ENCODE peak calls at places on chromosomes 16 and 17, in nine cellular contexts. E is WTC11, F is NCI-H1436, U is AG08396, Y is RWPE1, S is NCI-H345, R is H9, W is T-helper 9 cell, V is progenitor cell of endocrine pancreas. O is an unnamed sample.

GRCh38 chr17:65749479-65749878 is 188.0 kb upstream of the AXIN2 start:
- DNase-seq in E (no peak), S (no peak), R (no peak), Y (peak; percentile 13), V (no peak), W (no peak), F (no peak), U (no peak), O (no peak)

GRCh38 chr17:9178319-9178718 is 157.0 kb downstream of the NTN1 start:
- DNase-seq in W (no peak), F (no peak), S (no peak), U (no peak), V (no peak), Y (no peak), E (no peak), R (no peak), O (no peak)

GRCh38 chr17:4566785-4567184 is 6.4 kb upstream of the GGT6 start:
- DNase-seq in F (peak; percentile 47), Y (peak; percentile 75), V (peak; percentile 67), W (no peak), S (peak; percentile 54), E (peak; percentile 80), R (peak; percentile 92), U (peak; percentile 78), O (peak; percentile 96)

GRCh38 chr17:9917801-9918200 is 12.7 kb upstream of the RCVRN start:
- DNase-seq in F (no peak), V (no peak), U (no peak), Y (no peak), R (no peak), W (no peak), E (no peak), S (no peak), O (no peak)

GRCh38 chr16:57985204-57986121 is 14.5 kb upstream of the CNGB1 start:
- DNase-seq in R (peak; percentile 36), Y (no peak), S (no peak), W (no peak), F (no peak), V (no peak), U (no peak), E (peak; percentile 45), O (peak; percentile 75)

GRCh38 chr17:44187131-44187899 is 543 bp downstream of the TMUB2 start:
- DNase-seq in R (no peak), Y (peak; percentile 75), S (no peak), W (no peak), F (peak; percentile 81), U (no peak), V (no peak), E (no peak), O (no peak)

GRCh38 chr16:85718682-85719081 is 29.9 kb upstream of the GINS2 start:
- DNase-seq in Y (no peak), U (no peak), V (no peak), W (no peak), R (peak; percentile 67), S (peak; percentile 77), E (peak; percentile 77), F (peak; percentile 28), O (peak; percentile 88)

GRCh38 chr17:79133986-79134385 is 59.4 kb downstream of the ENGASE start:
- DNase-seq in W (no peak), E (no peak), Y (no peak), R (no peak), V (no peak), U (no peak), S (no peak), F (no peak), O (no peak)

GRCh38 chr17:41813039-41813680 is 356 bp downstream of the FKBP10 start:
- DNase-seq in U (no peak), V (no peak), S (no peak), R (no peak), Y (no peak), E (no peak), F (no peak), W (no peak), O (no peak)

GRCh38 chr17:21044971-21045370 is 2.2 kb upstream of the USP22 start:
- DNase-seq in W (no peak), F (no peak), Y (no peak), S (no peak), V (no peak), R (no peak), E (no peak), U (no peak), O (no peak)

GRCh38 chr17:21213491-21214014 is 408 bp downstream of the TMEM11 start:
- DNase-seq in U (peak; percentile 64), V (peak; percentile 55), E (peak; percentile 40), W (no peak), Y (no peak), F (peak; percentile 36), S (no peak), R (no peak), O (no peak)

GRCh38 chr17:82458885-82459424 is 414 bp downstream of the NARF start:
- DNase-seq in W (peak; percentile 10), U (peak; percentile 45), S (peak; percentile 41), Y (peak; percentile 8), E (peak; percentile 38), R (no peak), F (no peak), V (no peak), O (peak; percentile 76)

GRCh38 chr16:31382485-31383161 is 10.5 kb upstream of the ITGAD start:
- DNase-seq in Y (peak; percentile 67), W (peak; percentile 26), R (peak; percentile 83), E (peak; percentile 83), U (peak; percentile 83), S (no peak), V (peak; percentile 52), F (peak; percentile 38), O (peak; percentile 93)

GRCh38 chr16:89363621-89364393 is 126.6 kb downstream of the ANKRD11 start:
- DNase-seq in E (no peak), V (no peak), W (peak; percentile 36), Y (peak; percentile 67), S (no peak), R (peak; percentile 73), U (peak; percentile 62), F (no peak), O (peak; percentile 81)

GRCh38 chr17:68954146-68954971 is 833 bp downstream of the ABCA8 start:
- DNase-seq in E (no peak), S (no peak), F (no peak), U (no peak), V (no peak), Y (no peak), W (no peak), R (no peak), O (no peak)

O was measured in endodermal cell.